ENCODE peak calls at places on chromosomes 4 and X, in four cellular contexts. R is fibroblast of lung, E is A549, X is breast epithelium. C is an unnamed sample.

GRCh38 chr4:2081540-2081939 is 22.4 kb downstream of the NAT8L start:
- DNase-seq in E (no peak), X (peak), R (no peak), C (no peak)

GRCh38 chrX:130082244-130083106 is 27.8 kb downstream of the ELF4 start:
- DNase-seq in R (no peak), X (no peak), E (no peak), C (no peak)

GRCh38 chr4:112552668-112553067 is 36.7 kb upstream of the NEUROG2 start:
- DNase-seq in E (peak), X (no peak), R (peak), C (peak)

GRCh38 chrX:154986826-154987575 is 35.5 kb downstream of the F8 start:
- DNase-seq in R (peak), X (no peak), E (peak), C (no peak)

GRCh38 chr4:66235876-66236275 is 565.6 kb upstream of the EPHA5 start:
- DNase-seq in E (no peak), X (no peak), R (no peak), C (no peak)

GRCh38 chr4:159534655-159535054 is 431.8 kb downstream of the RAPGEF2 start:
- DNase-seq in E (no peak), R (no peak), X (no peak), C (no peak)

GRCh38 chr4:155419266-155419665 is 42.5 kb upstream of the MAP9 start:
- DNase-seq in X (no peak), E (no peak), R (peak), C (no peak)

GRCh38 chr4:99815597-99816011 is 1.0 kb upstream of the DAPP1 start:
- DNase-seq in R (no peak), X (no peak), E (no peak), C (peak)

GRCh38 chr4:128295255-128295654 is 7.6 kb upstream of the PGRMC2 start:
- DNase-seq in R (no peak), E (no peak), X (no peak), C (no peak)

GRCh38 chr4:11724731-11725130 is 296.0 kb upstream of the HS3ST1 start:
- DNase-seq in R (peak), E (no peak), X (no peak), C (no peak)

GRCh38 chr4:156291317-156291716 is 337.7 kb upstream of the CTSO start:
- DNase-seq in R (peak), X (no peak), E (peak), C (no peak)

GRCh38 chr4:183444149-183444952 is at the start of gene CDKN2AIP:
- DNase-seq in X (peak), R (peak), E (peak), C (peak)

GRCh38 chr4:30495261-30496050 is 224.7 kb upstream of the PCDH7 start:
- DNase-seq in E (no peak), R (no peak), X (no peak), C (no peak)

GRCh38 chr4:177235026-177235425 is 74.6 kb upstream of the NEIL3 start:
- DNase-seq in E (no peak), X (no peak), R (peak), C (peak)

GRCh38 chr4:63937961-63938360 is 471.3 kb downstream of the TECRL start:
- DNase-seq in E (peak), R (peak), X (no peak), C (no peak)

GRCh38 chr4:47617607-47618006 is 132.5 kb downstream of the ATP10D start:
- DNase-seq in E (no peak), R (no peak), X (no peak), C (no peak)

GRCh38 chrX:7110821-7111276 is 36.7 kb upstream of the STS start:
- DNase-seq in X (no peak), E (no peak), R (no peak), C (no peak)

DNA sequence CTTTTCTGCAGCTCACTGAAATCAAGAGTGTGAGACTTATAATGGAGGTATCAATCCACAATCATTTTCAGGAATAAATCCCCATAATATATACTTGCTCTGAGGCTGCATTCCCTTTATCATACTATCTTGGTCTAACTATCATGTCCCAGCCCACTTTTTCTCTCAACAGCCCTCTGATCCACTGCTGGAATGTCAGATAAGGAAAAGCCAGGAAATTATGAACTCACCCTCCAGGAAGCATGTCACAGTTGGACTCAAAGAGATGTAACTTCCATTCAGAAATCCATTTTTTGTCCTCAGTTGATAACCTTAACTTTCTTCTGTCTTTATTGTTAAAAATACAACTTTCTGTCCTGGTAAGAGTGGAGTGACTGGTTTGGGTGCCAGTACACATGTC is 144.9 kb downstream of the PCDH19 start:
- DNase-seq in R (no peak), X (no peak), E (no peak), C (no peak)
- H3K27ac ChIP-seq in R (no peak), X (no peak), E (no peak), C (no peak)

GRCh38 chr4:100848865-100849264 is 331.0 kb upstream of the EMCN start:
- DNase-seq in E (peak), X (no peak), R (no peak), C (no peak)

GRCh38 chr4:100852326-100852725 is 334.5 kb upstream of the EMCN start:
- DNase-seq in E (no peak), R (no peak), X (no peak), C (no peak)

GRCh38 chr4:100843897-100844296 is 326.1 kb upstream of the EMCN start:
- DNase-seq in R (no peak), X (no peak), E (no peak), C (no peak)

DNA sequence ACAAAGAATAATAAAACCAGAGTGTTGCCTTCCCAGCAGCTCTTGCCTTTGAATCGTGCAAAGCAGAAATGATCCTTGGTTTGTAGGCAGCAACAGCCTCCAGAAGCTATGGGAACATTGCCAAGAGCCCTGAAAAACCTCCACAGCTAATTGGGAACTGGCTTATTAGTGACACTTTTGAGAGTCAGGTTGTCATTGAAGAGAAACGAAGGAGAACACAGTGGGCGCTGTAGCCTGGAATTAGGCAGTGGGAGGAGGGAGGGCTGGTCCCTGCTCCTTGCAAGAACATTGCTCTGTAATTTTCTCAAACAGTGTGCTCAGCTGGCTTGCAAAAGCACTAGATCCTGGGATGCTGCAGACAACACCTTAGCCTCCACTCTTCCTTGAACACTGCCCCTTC is 331.5 kb upstream of the EMCN start:
- DNase-seq in E (no peak), R (no peak), X (no peak), C (no peak)
- H3K27ac ChIP-seq in E (no peak), R (no peak), X (no peak), C (no peak)

DNA sequence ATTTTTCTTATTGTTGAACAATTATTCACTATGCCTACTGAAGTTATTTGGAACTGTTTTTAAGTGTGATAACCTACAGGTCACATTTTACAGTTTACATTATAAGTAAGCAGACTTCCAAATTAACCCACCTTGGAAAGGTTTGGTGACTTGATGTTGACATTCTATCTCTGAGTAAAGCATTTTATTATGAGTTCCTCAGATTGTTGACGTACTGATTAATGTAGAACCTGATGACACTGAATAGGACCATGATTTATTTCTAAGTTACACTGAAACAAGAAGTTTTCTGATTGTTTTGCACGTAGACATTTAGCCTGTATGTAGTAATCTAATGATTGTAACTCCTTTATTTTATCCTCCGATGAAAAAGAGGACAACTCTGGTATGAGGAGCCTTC is 17.0 kb upstream of the CXCL3 start:
- DNase-seq in X (no peak), E (no peak), R (no peak), C (no peak)
- H3K27ac ChIP-seq in X (no peak), E (peak), R (no peak), C (peak)

GRCh38 chrX:89124985-89125384 is 378.0 kb downstream of the CPXCR1 start:
- DNase-seq in R (no peak), E (no peak), X (no peak), C (no peak)
- H3K27ac ChIP-seq in R (no peak), E (no peak), X (no peak), C (no peak)

GRCh38 chrX:49995021-49995731 is 72.8 kb downstream of the CLCN5 start:
- DNase-seq in X (no peak), R (peak), E (peak), C (no peak)
- H3K27ac ChIP-seq in X (no peak), R (no peak), E (no peak), C (peak)

DNA sequence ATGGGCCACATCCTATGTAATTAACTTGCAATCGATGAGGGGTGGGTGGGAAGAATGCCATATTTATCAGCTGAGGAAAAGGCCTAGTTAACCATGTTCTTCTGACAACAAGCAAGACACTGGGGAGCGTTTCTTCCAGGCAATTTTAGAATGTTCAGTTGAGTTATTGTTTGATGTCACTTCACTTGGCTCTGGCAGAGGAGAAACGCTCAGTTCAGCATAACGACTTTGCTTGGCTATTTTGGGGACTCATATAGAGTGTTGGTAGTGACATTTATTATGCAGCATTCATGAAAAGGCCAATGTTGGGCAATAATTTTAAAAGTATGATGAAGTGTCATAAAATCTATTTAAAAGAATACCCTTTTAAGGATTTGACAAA is 650 bp downstream of the SYNPO2 start:
- DNase-seq in X (no peak), E (no peak), R (no peak), C (no peak)
- H3K27ac ChIP-seq in X (peak), E (no peak), R (no peak), C (no peak)